ENCODE peak calls at places on chromosomes 5 and 9, in six cellular contexts. S is IMR-90, K is neuronal stem cell, X is H1, V is H9, C is mesenchymal stem cell. D is an unnamed sample.

GRCh38 chr5:141869514-141869913 is 8.7 kb downstream of the PCDH1 start:
- DNase-seq in V (no peak), X (no peak), C (no peak), S (no peak), K (no peak), D (no peak)

GRCh38 chr9:70081120-70081495 is 37.5 kb downstream of the MAMDC2 start:
- DNase-seq in C (peak), S (peak), X (no peak), V (no peak), K (no peak), D (no peak)

GRCh38 chr5:31768046-31768445 is 129.1 kb downstream of the PDZD2 start:
- DNase-seq in S (no peak), C (no peak), V (no peak), K (no peak), X (no peak), D (no peak)

GRCh38 chr5:32489791-32490581 is 45.4 kb upstream of the ZFR start:
- DNase-seq in C (peak), X (peak), K (peak), V (peak), S (peak), D (peak)

GRCh38 chr5:73495772-73496346 is 2.4 kb upstream of the BTF3 start:
- DNase-seq in X (no peak), S (no peak), C (no peak), K (no peak), V (no peak), D (peak)

GRCh38 chr9:89849096-89849495 is 244.3 kb downstream of the GADD45G start:
- DNase-seq in X (no peak), S (no peak), C (no peak), K (no peak), V (no peak), D (no peak)

GRCh38 chr5:169696621-169697517 is 59.8 kb downstream of the DOCK2 start:
- DNase-seq in K (no peak), X (no peak), V (no peak), S (peak), C (peak), D (no peak)

GRCh38 chr9:7067169-7067568 is 309.4 kb downstream of the KDM4C start:
- DNase-seq in C (no peak), X (no peak), V (no peak), K (no peak), S (no peak), D (no peak)

GRCh38 chr9:91677354-91677753 is 253.7 kb upstream of the NFIL3 start:
- DNase-seq in X (no peak), V (no peak), C (no peak), S (no peak), K (no peak), D (no peak)

GRCh38 chr5:107893642-107894041 is 222.9 kb upstream of the EFNA5 start:
- DNase-seq in K (no peak), X (no peak), S (peak), C (peak), V (no peak), D (no peak)

GRCh38 chr5:76524872-76525271 is 98.3 kb downstream of the F2RL2 start:
- DNase-seq in K (no peak), V (no peak), C (no peak), S (no peak), X (no peak), D (no peak)

GRCh38 chr5:15844253-15844652 is 335.3 kb downstream of the MARCHF11 start:
- DNase-seq in K (no peak), V (no peak), X (no peak), C (no peak), S (no peak), D (no peak)

GRCh38 chr5:175821790-175822211 is 49.6 kb upstream of the CPLX2 start:
- DNase-seq in S (no peak), V (no peak), C (no peak), K (no peak), X (no peak), D (no peak)

GRCh38 chr5:7857918-7858632 is 7.1 kb upstream of the CFAP90 start:
- DNase-seq in X (no peak), S (no peak), C (no peak), K (no peak), V (no peak), D (no peak)

GRCh38 chr5:134111741-134112647 is 2.5 kb upstream of the TCF7 start:
- DNase-seq in X (no peak), S (peak), V (no peak), K (no peak), C (peak), D (peak)

GRCh38 chr9:130530932-130531331 is 48.4 kb upstream of the FUBP3 start:
- DNase-seq in X (no peak), K (no peak), V (no peak), S (no peak), C (no peak), D (no peak)

GRCh38 chr5:17061973-17062470 is 125.9 kb upstream of the MYO10 start:
- DNase-seq in C (no peak), S (no peak), V (peak), X (no peak), K (no peak), D (no peak)

GRCh38 chr9:3758816-3759576 is 233.2 kb upstream of the RFX3 start:
- DNase-seq in K (no peak), S (peak), V (no peak), X (no peak), C (peak), D (no peak)

DNA sequence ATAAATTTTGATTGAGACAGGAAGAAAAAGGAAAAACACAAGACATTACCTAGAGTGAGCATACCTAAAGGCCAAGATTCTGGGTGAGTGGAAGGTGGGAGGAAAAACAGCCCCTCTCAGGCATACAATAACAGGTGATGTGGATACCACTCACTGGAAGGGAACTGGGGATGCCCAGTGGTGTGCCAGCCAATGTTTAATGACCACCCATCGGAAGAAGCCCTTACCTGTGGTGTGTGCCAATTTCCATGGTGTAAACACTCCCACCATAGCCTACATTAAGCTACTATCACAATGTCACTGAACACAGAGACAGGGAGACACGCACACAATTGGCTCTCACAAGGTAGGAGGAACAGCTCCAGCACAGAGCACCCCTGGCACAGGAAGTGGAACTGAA is 63.5 kb downstream of the SEMA5A start:
- DNase-seq in C (no peak), V (no peak), K (no peak), S (no peak), X (no peak), D (no peak)
- H4K8ac ChIP-seq in C (peak), V (no peak), K (no peak), S (peak), X (no peak), D (no peak)

DNA sequence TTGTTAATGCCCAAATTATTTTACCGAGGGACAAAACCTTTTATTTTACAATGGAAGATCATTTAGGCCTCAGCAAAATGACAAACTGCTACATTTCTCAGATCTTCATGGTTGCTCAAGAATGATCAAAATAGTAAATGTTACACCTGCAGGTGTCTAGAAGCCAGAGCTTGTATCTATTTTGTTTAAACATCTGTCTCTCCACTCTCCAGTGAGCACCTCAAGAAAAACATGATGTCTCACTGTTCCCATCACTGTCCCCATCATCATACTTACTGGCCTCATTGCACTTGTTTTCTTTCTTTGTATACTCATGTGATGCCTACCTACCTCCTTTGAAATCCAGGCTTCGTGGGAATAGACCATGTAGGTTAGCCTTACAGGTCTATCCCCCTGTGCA is 149.6 kb downstream of the TTLL11 start:
- DNase-seq in X (no peak), C (no peak), S (no peak), V (no peak), K (no peak), D (no peak)
- H2BK15ac ChIP-seq in X (no peak), C (no peak), S (peak), V (no peak), K (no peak), D (no peak)

GRCh38 chr9:128420651-128421473 is at the start of gene CERCAM:
- DNase-seq in S (peak), X (no peak), K (peak), C (peak), V (peak), D (peak)
- H2BK5ac ChIP-seq in S (peak), X (no peak), K (peak), C (no peak), V (no peak), D (no peak)

DNA sequence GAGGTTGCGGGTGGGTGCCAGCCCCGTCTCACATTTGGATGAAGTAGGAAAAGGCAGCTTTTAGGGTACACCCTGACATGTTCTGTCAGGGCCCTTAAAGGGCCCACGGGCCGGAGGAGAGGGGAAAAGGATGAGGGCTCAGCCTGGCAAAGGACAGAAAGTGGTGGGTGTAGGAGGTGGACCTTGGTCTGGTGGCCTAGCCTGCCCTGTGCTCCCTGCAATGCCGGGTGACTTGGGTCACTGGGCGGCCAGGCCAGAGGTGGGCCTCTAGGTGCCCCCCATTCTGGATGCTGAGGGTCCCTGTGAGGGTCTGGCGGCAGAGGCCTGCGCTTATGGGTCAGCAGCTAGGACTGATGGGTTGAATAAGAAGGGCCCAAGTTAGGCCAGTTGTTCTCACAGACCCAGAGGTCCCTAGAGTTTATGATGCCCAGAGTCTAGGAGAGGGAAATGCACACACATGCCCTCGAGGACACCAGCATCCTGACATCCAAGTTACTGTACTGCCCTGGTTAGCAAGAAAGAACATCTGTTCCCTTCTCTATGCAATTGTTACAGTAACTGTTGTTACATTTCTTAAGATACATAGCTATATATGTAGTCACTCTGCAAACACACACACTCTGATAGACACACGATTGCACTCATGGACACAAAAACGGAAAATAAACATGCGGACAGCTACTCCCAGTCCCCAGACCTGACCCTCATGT is 12.5 kb downstream of the TRIM7 start:
- DNase-seq in X (no peak), V (no peak), C (no peak), K (no peak), S (peak), D (no peak)
- H4K8ac ChIP-seq in X (no peak), V (no peak), C (peak), K (no peak), S (peak), D (no peak)

GRCh38 chr5:14594378-14595074 is 12.9 kb downstream of the OTULINL start:
- DNase-seq in C (no peak), V (no peak), S (no peak), X (no peak), K (no peak), D (no peak)
- H2BK15ac ChIP-seq in C (no peak), V (no peak), S (no peak), X (no peak), K (no peak), D (no peak)

GRCh38 chr9:92726971-92727715 is 37.5 kb downstream of the BICD2 start:
- DNase-seq in C (peak), V (no peak), X (no peak), S (peak), K (no peak), D (peak)
- H2BK5ac ChIP-seq in C (no peak), V (no peak), X (no peak), S (no peak), K (no peak), D (no peak)

GRCh38 chr9:35828716-35829083 is at the start of gene FAM221B:
- DNase-seq in S (no peak), C (no peak), V (peak), X (no peak), K (peak), D (peak)
- H4K8ac ChIP-seq in S (peak), C (peak), V (no peak), X (no peak), K (no peak), D (no peak)

D was measured in mesendoderm.